ENCODE peak calls at places on chromosomes 1 and 21, in eight cellular contexts. F, A, E, R, S, T, B and Y are unnamed samples.

GRCh38 chr1:187275985-187276580 is 447.3 kb downstream of the PLA2G4A start:
- DNase-seq in B (no peak), T (no peak), A (no peak), S (no peak), F (no peak), E (no peak), R (no peak), Y (no peak)

GRCh38 chr1:4018721-4019521 is 118.8 kb upstream of the C1orf174 start:
- DNase-seq in T (no peak), A (no peak), R (no peak), E (no peak), S (no peak), F (no peak), B (no peak), Y (no peak)

GRCh38 chr1:207205613-207206009 is 101.6 kb downstream of the C4BPA start:
- DNase-seq in R (no peak), A (no peak), T (no peak), F (peak), S (no peak), B (no peak), E (no peak), Y (no peak)

GRCh38 chr1:149927056-149927534 is 508 bp downstream of the SF3B4 start:
- DNase-seq in T (no peak), R (no peak), E (no peak), A (no peak), B (peak), F (peak), S (no peak), Y (peak)

GRCh38 chr1:157124855-157125254 is 13.3 kb downstream of the ETV3 start:
- DNase-seq in S (no peak), R (no peak), F (no peak), E (no peak), A (no peak), B (peak), T (no peak), Y (no peak)

GRCh38 chr1:97913506-97913905 is 7.3 kb downstream of the DPYD start:
- DNase-seq in A (no peak), F (peak), S (no peak), E (no peak), T (no peak), R (no peak), B (no peak), Y (no peak)

GRCh38 chr21:37149411-37149810 is 76.4 kb downstream of the TTC3 start:
- DNase-seq in B (peak), F (peak), A (no peak), S (no peak), E (no peak), T (no peak), R (no peak), Y (no peak)

GRCh38 chr1:201298381-201299367 is 15.4 kb downstream of the PKP1 start:
- DNase-seq in B (peak), S (no peak), E (no peak), A (no peak), T (no peak), F (peak), R (no peak), Y (no peak)

GRCh38 chr1:26320896-26321295 is 3.1 kb downstream of the CD52 start:
- DNase-seq in F (no peak), T (no peak), S (no peak), A (no peak), B (no peak), E (no peak), R (no peak), Y (no peak)

GRCh38 chr1:186793582-186793927 is 35.2 kb upstream of the PLA2G4A start:
- DNase-seq in E (no peak), B (no peak), R (no peak), A (no peak), S (no peak), F (peak), T (no peak), Y (no peak)

GRCh38 chr1:190436615-190437014 is 41.0 kb downstream of the BRINP3 start:
- DNase-seq in A (no peak), S (no peak), E (no peak), R (no peak), T (peak), F (peak), B (peak), Y (no peak)

GRCh38 chr1:4425892-4426291 is 228.5 kb upstream of the AJAP1 start:
- DNase-seq in A (no peak), R (no peak), E (no peak), S (peak), B (peak), T (no peak), F (no peak), Y (no peak)

GRCh38 chr1:33854091-33854490 is 9.8 kb upstream of the HMGB4 start:
- DNase-seq in B (no peak), S (no peak), E (no peak), T (no peak), R (no peak), F (no peak), A (no peak), Y (no peak)

GRCh38 chr1:32876341-32877210 is 5.9 kb upstream of the FNDC5 start:
- DNase-seq in F (peak), R (peak), T (peak), A (peak), E (no peak), B (peak), S (peak), Y (peak)

GRCh38 chr1:8625981-8626898 is 191.2 kb downstream of the RERE start:
- DNase-seq in T (no peak), A (no peak), E (no peak), B (peak), R (no peak), S (no peak), F (peak), Y (no peak)

GRCh38 chr1:81681570-81681969 is 119.2 kb upstream of the ADGRL2 start:
- DNase-seq in S (no peak), F (peak), A (no peak), E (no peak), R (no peak), B (peak), T (no peak), Y (no peak)

GRCh38 chr1:30984167-30984870 is 75.8 kb upstream of the SDC3 start:
- DNase-seq in E (no peak), S (no peak), R (no peak), A (no peak), B (peak), F (no peak), T (no peak), Y (no peak)

GRCh38 chr1:114150016-114150415 is 3.7 kb downstream of the SYT6 start:
- DNase-seq in E (no peak), F (no peak), T (no peak), A (no peak), B (no peak), R (no peak), S (no peak), Y (no peak)

GRCh38 chr1:156153362-156153761 is at the start of gene SEMA4A:
- DNase-seq in S (no peak), A (no peak), F (peak), T (no peak), E (no peak), B (no peak), R (no peak), Y (no peak)

GRCh38 chr1:240149488-240150094 is 57.9 kb downstream of the FMN2 start:
- DNase-seq in F (peak), B (peak), S (peak), T (peak), E (peak), A (peak), R (no peak), Y (peak)

GRCh38 chr1:204261746-204262505 is 48.1 kb upstream of the GOLT1A start:
- DNase-seq in S (no peak), B (peak), A (no peak), R (no peak), F (no peak), T (no peak), E (no peak), Y (no peak)

GRCh38 chr1:117368116-117369108 is 1.2 kb downstream of the MAN1A2 start:
- DNase-seq in T (peak), A (no peak), R (no peak), F (peak), B (peak), S (no peak), E (no peak), Y (no peak)

GRCh38 chr1:111466480-111466879 is 7.3 kb upstream of the C1orf162 start:
- DNase-seq in S (no peak), A (no peak), E (no peak), B (no peak), R (no peak), F (no peak), T (no peak), Y (no peak)

GRCh38 chr1:116325922-116326321 is 47.1 kb upstream of the ATP1A1 start:
- DNase-seq in A (peak), T (no peak), E (no peak), R (peak), F (no peak), B (no peak), S (no peak), Y (no peak)

GRCh38 chr1:219790834-219791615 is 137.3 kb downstream of the SLC30A10 start:
- DNase-seq in F (peak), A (no peak), B (peak), S (no peak), R (no peak), E (no peak), T (no peak), Y (no peak)

GRCh38 chr1:227447531-227447990 is 115.8 kb upstream of the ZNF678 start:
- DNase-seq in S (peak), E (no peak), A (no peak), F (peak), B (peak), R (no peak), T (no peak), Y (no peak)

GRCh38 chr1:223500560-223501425 is 107.6 kb downstream of the CCDC185 start:
- DNase-seq in T (no peak), F (peak), A (no peak), R (no peak), B (peak), S (no peak), E (no peak), Y (no peak)

GRCh38 chr1:27192039-27192529 is 37.2 kb upstream of the SLC9A1 start:
- DNase-seq in S (no peak), R (no peak), B (peak), T (no peak), F (peak), E (no peak), A (no peak), Y (peak)

GRCh38 chr1:157969693-157970485 is 23.6 kb upstream of the KIRREL1 start:
- DNase-seq in R (no peak), T (no peak), S (peak), E (no peak), F (peak), A (no peak), B (peak), Y (no peak)

GRCh38 chr21:26469789-26470188 is 103.3 kb downstream of the CYYR1 start:
- DNase-seq in B (peak), A (no peak), F (peak), R (no peak), T (no peak), E (no peak), S (no peak), Y (peak)

GRCh38 chr1:229217716-229218115 is 53.2 kb upstream of the RAB4A start:
- DNase-seq in A (no peak), B (peak), R (no peak), F (peak), E (no peak), T (no peak), S (no peak), Y (peak)